ENCODE peak calls at places on chromosomes 13 and 19, in four cellular contexts. X, L, E and N are unnamed samples.

GRCh38 chr13:43431279-43431678 is 355.5 kb downstream of the ENOX1 start:
- DNase-seq in X (no peak), L (no peak), E (no peak), N (no peak)

GRCh38 chr13:32079586-32079985 is 48.0 kb downstream of the FRY start:
- DNase-seq in X (peak), L (no peak), E (no peak), N (no peak)

GRCh38 chr19:15107056-15108010 is at the start of gene SYDE1:
- DNase-seq in X (peak), L (no peak), E (peak), N (peak)

GRCh38 chr19:45782820-45783785 is 813 bp upstream of the DMPK start:
- DNase-seq in X (peak), L (no peak), E (peak), N (peak)

GRCh38 chr19:46100344-46100743 is 24.1 kb downstream of the IGFL3 start:
- DNase-seq in X (no peak), L (no peak), E (no peak), N (no peak)

GRCh38 chr13:94860981-94861407 is 148.6 kb upstream of the SOX21 start:
- DNase-seq in X (peak), L (no peak), E (peak), N (peak)

GRCh38 chr13:67763316-67763715 is 533.2 kb upstream of the PCDH9 start:
- DNase-seq in X (no peak), L (no peak), E (no peak), N (no peak)

GRCh38 chr13:107846642-107847041 is 368.7 kb downstream of the LIG4 start:
- DNase-seq in X (no peak), L (no peak), E (no peak), N (no peak)

GRCh38 chr13:33577037-33577436 is 240.9 kb upstream of the RFC3 start:
- DNase-seq in X (peak), L (no peak), E (no peak), N (no peak)

GRCh38 chr19:55600336-55601028 is 394 bp downstream of the ZNF524 start:
- DNase-seq in X (peak), L (no peak), E (peak), N (peak)

GRCh38 chr19:19486343-19487076 is 28.8 kb downstream of the TSSK6 start:
- DNase-seq in X (no peak), L (no peak), E (no peak), N (no peak)

GRCh38 chr19:415292-415691 is 6.3 kb upstream of the C2CD4C start:
- DNase-seq in X (no peak), L (no peak), E (no peak), N (no peak)

GRCh38 chr19:55688422-55689218 is 13.6 kb downstream of the EPN1 start:
- DNase-seq in X (peak), L (peak), E (no peak), N (no peak)

GRCh38 chr13:106819413-106820180 is 251.7 kb upstream of the ARGLU1 start:
- DNase-seq in X (no peak), L (no peak), E (no peak), N (no peak)

GRCh38 chr19:38908854-38909253 is 3.1 kb downstream of the CCER2 start:
- DNase-seq in X (no peak), L (no peak), E (no peak), N (no peak)

GRCh38 chr13:74696148-74696922 is 562.1 kb upstream of the KLF12 start:
- DNase-seq in X (peak), L (no peak), E (no peak), N (no peak)

GRCh38 chr13:91701975-91702374 is 303.6 kb downstream of the GPC5 start:
- DNase-seq in X (no peak), L (no peak), E (no peak), N (no peak)

GRCh38 chr13:90890435-90890834 is 457.1 kb upstream of the MIR17HG start:
- DNase-seq in X (no peak), L (no peak), E (no peak), N (no peak)

GRCh38 chr19:55640043-55640576 is 692 bp upstream of the ZNF580 start:
- DNase-seq in X (peak), L (peak), E (peak), N (peak)

GRCh38 chr19:17797397-17798201 is 2.7 kb downstream of the B3GNT3 start:
- DNase-seq in X (peak), L (no peak), E (peak), N (no peak)